ENCODE peak calls at places on chromosomes 4 and X, in five cellular contexts. E, D, K, M and V are unnamed samples.

GRCh38 chr4:134773497-134774000 is 572.0 kb upstream of the PABPC4L start:
- DNase-seq in M (no peak), D (no peak), K (no peak), E (no peak), V (no peak)

GRCh38 chr4:85246055-85246454 is 228.9 kb upstream of the ARHGAP24 start:
- DNase-seq in M (no peak), D (no peak), K (no peak), E (no peak), V (no peak)

GRCh38 chrX:83326517-83326916 is 181.6 kb upstream of the POU3F4 start:
- DNase-seq in E (no peak), K (no peak), D (no peak), M (no peak), V (no peak)

GRCh38 chr4:54082168-54082567 is 17.8 kb upstream of the CHIC2 start:
- DNase-seq in D (no peak), K (no peak), M (peak; percentile 65), E (peak; percentile 97), V (peak; percentile 97)

GRCh38 chrX:68833855-68834331 is 5.1 kb downstream of the EFNB1 start:
- DNase-seq in K (no peak), M (no peak), D (no peak), E (no peak), V (no peak)

GRCh38 chrX:40177942-40178715 is 80.4 kb upstream of the BCOR start:
- DNase-seq in M (no peak), E (no peak), K (no peak), D (no peak), V (no peak)

GRCh38 chrX:38816158-38816557 is 14.9 kb downstream of the MID1IP1 start:
- DNase-seq in E (no peak), K (no peak), M (no peak), D (no peak), V (no peak)

GRCh38 chrX:140480765-140481164 is 24.1 kb downstream of the SOX3 start:
- DNase-seq in M (no peak), D (no peak), K (no peak), E (no peak), V (no peak)

GRCh38 chr4:21790437-21791029 is 158.0 kb downstream of the KCNIP4 start:
- DNase-seq in E (no peak), D (no peak), M (peak; percentile 8), K (no peak), V (no peak)

GRCh38 chr4:184893836-184894571 is 68.2 kb upstream of the ACSL1 start:
- DNase-seq in D (no peak), M (no peak), E (no peak), K (no peak), V (no peak)

GRCh38 chr4:53089940-53090729 is 228.0 kb downstream of the RASL11B start:
- DNase-seq in K (no peak), M (no peak), D (no peak), E (peak; percentile 24), V (peak; percentile 8)

GRCh38 chr4:74320559-74321118 is 12.4 kb downstream of the EPGN start:
- DNase-seq in M (peak; percentile 85), E (no peak), D (no peak), K (no peak), V (peak; percentile 12)

GRCh38 chr4:5451243-5451642 is 257.1 kb downstream of the EVC2 start:
- DNase-seq in M (no peak), D (no peak), E (no peak), K (no peak), V (no peak)

GRCh38 chrX:155071694-155072215 is 447 bp downstream of the BRCC3 start:
- DNase-seq in D (peak; percentile 28), K (no peak), E (no peak), M (no peak), V (no peak)

GRCh38 chr4:169136796-169137554 is 126.9 kb upstream of the CBR4 start:
- DNase-seq in D (no peak), E (no peak), M (no peak), K (no peak), V (no peak)

GRCh38 chr4:124722069-124722468 is 9.5 kb upstream of the ANKRD50 start:
- DNase-seq in E (no peak), K (no peak), M (no peak), D (no peak), V (no peak)

GRCh38 chr4:128810331-128810870 is 901 bp downstream of the JADE1 start:
- DNase-seq in E (no peak), M (peak; percentile 15), D (peak; percentile 21), K (peak; percentile 46), V (no peak)

GRCh38 chr4:56655627-56656345 is 25.3 kb downstream of the HOPX start:
- DNase-seq in E (no peak), D (peak; percentile 61), K (peak; percentile 37), M (no peak), V (no peak)

GRCh38 chr4:8181844-8182243 is 17.2 kb upstream of the SH3TC1 start:
- DNase-seq in D (no peak), E (no peak), K (no peak), M (no peak), V (no peak)

GRCh38 chr4:14023036-14023435 is 395.5 kb upstream of the BOD1L1 start:
- DNase-seq in K (no peak), M (no peak), D (no peak), E (no peak), V (no peak)

GRCh38 chr4:155889036-155889793 is 14.3 kb upstream of the TDO2 start:
- DNase-seq in M (peak; percentile 9), K (no peak), E (peak; percentile 92), D (no peak), V (peak; percentile 77)

GRCh38 chrX:50853399-50853798 is 39.4 kb upstream of the SHROOM4 start:
- DNase-seq in M (no peak), D (no peak), E (no peak), K (no peak), V (no peak)

GRCh38 chrX:26789751-26790150 is 573.8 kb downstream of the MAGEB5 start:
- DNase-seq in K (no peak), E (no peak), D (no peak), M (no peak), V (no peak)

GRCh38 chr4:162699629-162700028 is 467.1 kb downstream of the NAF1 start:
- DNase-seq in K (no peak), E (no peak), M (no peak), D (no peak), V (no peak)

GRCh38 chr4:23967281-23967680 is 77.4 kb upstream of the PPARGC1A start:
- DNase-seq in E (no peak), K (no peak), D (no peak), M (no peak), V (no peak)

GRCh38 chr4:2366252-2367192 is 51.9 kb downstream of the ZFYVE28 start:
- DNase-seq in K (peak; percentile 61), E (no peak), M (no peak), D (no peak), V (no peak)

GRCh38 chrX:131821945-131822622 is 201.0 kb upstream of the STK26 start:
- DNase-seq in D (no peak), K (peak; percentile 76), E (peak; percentile 69), M (no peak), V (peak; percentile 75)

GRCh38 chrX:131812847-131813825 is 210.0 kb upstream of the STK26 start:
- DNase-seq in E (peak; percentile 70), K (peak; percentile 77), D (no peak), M (no peak), V (peak; percentile 80)

GRCh38 chrX:131818297-131818936 is 204.7 kb upstream of the STK26 start:
- DNase-seq in M (no peak), E (no peak), D (no peak), K (no peak), V (no peak)

DNA sequence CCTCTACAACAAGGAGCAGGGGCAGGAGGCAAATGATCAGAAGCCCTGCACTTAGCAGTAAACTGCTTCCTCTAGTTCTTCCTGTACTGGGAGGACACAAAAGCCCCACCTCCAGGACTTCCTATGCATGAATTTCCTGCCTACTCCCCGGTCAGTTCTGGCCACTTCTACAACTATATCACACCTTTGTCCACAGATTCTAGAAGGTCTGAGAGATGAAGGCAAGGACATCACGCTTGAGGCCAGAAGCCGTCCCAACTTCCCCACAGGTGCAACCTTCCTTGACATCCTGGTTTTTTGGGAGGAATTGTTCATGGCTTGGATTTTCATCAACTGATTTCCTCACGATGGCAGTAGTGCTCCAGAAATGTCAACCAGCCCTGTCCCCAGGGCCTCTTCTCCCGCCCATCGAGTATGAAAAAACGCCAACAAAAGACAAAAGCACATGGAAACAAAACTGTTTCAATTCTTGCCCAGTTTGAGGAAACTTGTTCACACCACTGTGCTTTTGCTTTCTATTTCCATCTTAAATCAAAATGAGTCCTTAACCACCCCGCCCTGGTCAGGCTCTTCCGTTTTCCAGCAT is 206.5 kb upstream of the STK26 start:
- DNase-seq in D (no peak), M (no peak), E (peak; percentile 71), K (peak; percentile 66), V (peak; percentile 74)
- TF ChIP-seq CTCF in D (no peak), M (no peak), E (peak; percentile 54), K (peak; percentile 55), V (peak; percentile 35)

DNA sequence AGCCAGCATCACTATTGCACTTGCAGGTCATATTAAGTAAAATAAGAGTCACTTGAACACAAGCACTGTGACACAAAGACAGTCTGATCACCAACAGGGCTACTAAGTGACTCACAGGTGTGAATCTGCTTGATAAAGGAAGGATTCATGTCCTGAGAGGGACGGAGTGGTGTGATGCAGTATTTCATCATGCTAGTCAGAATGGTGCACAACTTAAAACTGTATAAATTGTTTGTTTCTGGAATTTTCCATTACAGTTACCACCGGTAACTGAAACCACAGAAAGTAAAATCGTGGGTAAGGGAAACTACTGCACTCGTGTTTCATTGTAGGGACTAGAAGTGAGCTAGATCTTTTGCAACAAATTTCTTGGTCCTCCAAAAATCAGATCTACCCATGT is 109.7 kb downstream of the ELOVL6 start:
- DNase-seq in M (no peak), K (no peak), D (no peak), E (peak; percentile 31), V (peak; percentile 22)
- TF ChIP-seq CTCF in M (no peak), K (no peak), D (no peak), E (no peak), V (no peak)

DNA sequence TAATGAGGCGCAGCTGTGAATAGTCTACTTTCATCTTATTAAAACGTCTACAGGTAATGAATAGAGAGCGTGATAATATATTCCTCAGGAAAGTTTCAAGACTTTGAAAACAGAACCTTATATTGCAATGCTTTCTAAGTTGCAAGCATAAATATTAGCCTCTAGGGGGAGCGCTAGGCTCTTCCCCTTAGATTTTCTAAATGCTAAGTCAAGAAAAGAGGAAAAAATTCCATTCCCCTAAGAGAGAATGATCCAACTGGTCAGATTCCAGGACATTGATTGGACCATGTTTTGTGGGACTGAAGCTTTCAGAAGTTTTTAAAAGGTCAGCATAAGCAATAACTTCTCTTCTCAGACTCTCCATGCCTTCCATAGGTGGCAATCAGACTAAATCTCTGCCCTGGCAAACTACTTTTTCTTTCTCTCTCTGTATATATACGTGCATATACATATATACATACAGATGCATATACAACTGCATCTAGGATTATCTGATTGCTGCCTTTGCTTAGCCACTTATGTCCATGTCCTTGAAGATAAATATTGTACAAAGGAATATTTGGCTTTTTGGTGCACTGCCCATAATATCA is 492.9 kb downstream of the INPP4B start:
- DNase-seq in D (peak; percentile 26), M (no peak), K (no peak), E (peak; percentile 62), V (peak; percentile 63)
- TF ChIP-seq CTCF in D (peak; percentile 94), M (peak; percentile 28), K (peak; percentile 58), E (peak; percentile 79), V (peak; percentile 77)

GRCh38 chr4:42570221-42570620 is 86.7 kb downstream of the ATP8A1 start:
- DNase-seq in D (no peak), M (no peak), K (no peak), E (no peak), V (no peak)

GRCh38 chr4:42573249-42573648 is 83.7 kb downstream of the ATP8A1 start:
- DNase-seq in K (no peak), M (no peak), D (no peak), E (no peak), V (no peak)

GRCh38 chr4:42566835-42567234 is 90.1 kb downstream of the ATP8A1 start:
- DNase-seq in K (no peak), D (no peak), E (no peak), M (no peak), V (no peak)

GRCh38 chr4:42568610-42569207 is 88.2 kb downstream of the ATP8A1 start:
- DNase-seq in M (peak; percentile 53), D (peak; percentile 65), E (peak; percentile 10), K (no peak), V (peak; percentile 27)
- TF ChIP-seq CTCF in M (peak; percentile 29), D (peak; percentile 65), E (peak; percentile 71), K (peak; percentile 58), V (peak; percentile 76)